ENCODE peak calls at places on chromosome X, in ten cellular contexts. N is tibial artery, R is A549, J is uterus, L is PC-3, H is right lobe of liver, S is mucosa of descending colon, V is tibial nerve, U is IMR-90, Q is endothelial cell of umbilical vein. Z is an unnamed sample. For H3K9me3, the result is how much of the 10 kb centered on the place peaks cover.

GRCh38 chrX:10017866-10018265 is 50.7 kb downstream of the CLDN34 start:
- DNase-seq in N (no peak), Q (peak), L (peak), R (peak), U (peak), S (no peak), H (no peak), V (no peak), J (no peak), Z (no peak)

GRCh38 chrX:21972721-21973120 is 32.2 kb downstream of the SMS start:
- DNase-seq in N (no peak), S (no peak), Q (peak), U (peak), L (peak), J (no peak), H (no peak), R (peak), V (no peak), Z (no peak)

GRCh38 chrX:10821293-10821692 is 200.9 kb upstream of the MID1 start:
- DNase-seq in N (no peak), V (no peak), Q (no peak), S (no peak), U (no peak), H (no peak), R (no peak), L (no peak), J (peak), Z (no peak)

GRCh38 chrX:133229361-133229760 is 11.2 kb upstream of the TFDP3 start:
- DNase-seq in S (no peak), R (no peak), U (peak), H (no peak), N (no peak), J (no peak), L (peak), Q (no peak), V (no peak), Z (no peak)

GRCh38 chrX:104122829-104123228 is 10.5 kb downstream of the ZCCHC18 start:
- DNase-seq in L (no peak), N (no peak), H (no peak), R (no peak), V (no peak), Q (peak), J (no peak), U (no peak), S (no peak), Z (no peak)

GRCh38 chrX:32877592-32877991 is 333.8 kb downstream of the DMD start:
- DNase-seq in J (no peak), N (no peak), L (peak), S (no peak), U (peak), R (no peak), V (no peak), H (no peak), Q (no peak), Z (no peak)

GRCh38 chrX:46408553-46409407 is 136.4 kb downstream of the ZNF674 start:
- DNase-seq in V (peak), L (peak), Q (peak), H (peak), J (peak), U (peak), S (no peak), N (peak), R (peak), Z (peak)

GRCh38 chrX:150694738-150695410 is 1.7 kb downstream of the MTMR1 start:
- DNase-seq in R (no peak), N (no peak), H (no peak), V (no peak), L (no peak), Q (no peak), S (no peak), J (no peak), U (no peak), Z (no peak)

GRCh38 chrX:29237972-29238371 is 650.7 kb downstream of the IL1RAPL1 start:
- DNase-seq in U (peak), H (no peak), N (no peak), Q (no peak), S (no peak), J (no peak), V (no peak), R (no peak), L (no peak), Z (no peak)

GRCh38 chrX:24100713-24101112 is 46.0 kb downstream of the EIF2S3 start:
- DNase-seq in H (no peak), V (no peak), N (no peak), R (no peak), S (no peak), Q (peak), L (no peak), J (no peak), U (peak), Z (no peak)

GRCh38 chrX:149949743-149950436 is 11.6 kb upstream of the EOLA2 start:
- DNase-seq in S (no peak), V (no peak), L (no peak), N (no peak), J (no peak), H (no peak), U (peak), R (no peak), Q (no peak), Z (no peak)

GRCh38 chrX:94455782-94456181 is 781.8 kb downstream of the FAM133A start:
- DNase-seq in U (no peak), Q (no peak), R (no peak), S (no peak), H (no peak), J (no peak), L (no peak), V (no peak), N (no peak), Z (no peak)

GRCh38 chrX:47321386-47321785 is 49.0 kb upstream of the ZNF157 start:
- DNase-seq in N (peak), L (no peak), V (peak), S (no peak), H (no peak), Q (peak), U (peak), J (peak), R (peak), Z (peak)

GRCh38 chrX:81378550-81378949 is 176.6 kb downstream of the SH3BGRL start:
- DNase-seq in V (no peak), L (no peak), J (no peak), Q (no peak), S (no peak), N (no peak), U (no peak), H (no peak), R (no peak), Z (no peak)

GRCh38 chrX:103520391-103520790 is 1.1 kb upstream of the RAB40A start:
- DNase-seq in H (no peak), U (peak), R (no peak), L (peak), Q (no peak), S (no peak), V (no peak), J (no peak), N (no peak), Z (no peak)

GRCh38 chrX:13940646-13941045 is 89.0 kb downstream of the GEMIN8 start:
- DNase-seq in V (no peak), Q (no peak), R (no peak), J (no peak), U (no peak), S (no peak), H (no peak), N (no peak), L (no peak), Z (no peak)

GRCh38 chrX:65528705-65529340 is 5.8 kb downstream of the LAS1L start:
- DNase-seq in L (peak), N (no peak), V (peak), U (peak), H (no peak), Q (peak), R (peak), J (peak), S (no peak), Z (no peak)

GRCh38 chrX:140040397-140040796 is 75.1 kb upstream of the CXorf66 start:
- DNase-seq in H (no peak), V (no peak), L (peak), J (no peak), Q (no peak), S (no peak), R (peak), U (no peak), N (no peak), Z (no peak)

GRCh38 chrX:16748425-16748824 is 29.0 kb downstream of the SYAP1 start:
- DNase-seq in J (no peak), R (no peak), S (no peak), Q (no peak), L (no peak), V (no peak), U (no peak), N (no peak), H (no peak), Z (no peak)

GRCh38 chrX:134569306-134569705 is 89.0 kb downstream of the PLAC1 start:
- DNase-seq in U (no peak), L (no peak), S (no peak), R (no peak), N (no peak), J (no peak), Q (no peak), H (no peak), V (no peak), Z (no peak)

GRCh38 chrX:46574941-46575381 is 1.4 kb downstream of the CHST7 start:
- DNase-seq in H (peak), N (no peak), J (no peak), R (no peak), S (peak), L (no peak), V (no peak), U (no peak), Q (peak), Z (peak)

GRCh38 chrX:997631-998137 is 214.8 kb downstream of the CRLF2 start:
- DNase-seq in N (peak), H (no peak), S (no peak), J (no peak), V (no peak), U (no peak), Q (no peak), L (no peak), R (no peak), Z (peak)

GRCh38 chrX:133045986-133046385 is 50.9 kb downstream of the USP26 start:
- DNase-seq in V (no peak), L (peak), S (no peak), U (peak), J (no peak), R (no peak), Q (no peak), N (no peak), H (no peak), Z (no peak)

GRCh38 chrX:33434256-33435092 is 223.1 kb upstream of the DMD start:
- DNase-seq in L (peak), N (peak), U (peak), R (peak), S (no peak), V (peak), H (no peak), J (peak), Q (peak), Z (no peak)

GRCh38 chrX:56963377-56963776 is 32.0 kb downstream of the SPIN3 start:
- DNase-seq in H (no peak), L (no peak), R (no peak), V (no peak), S (no peak), Q (no peak), U (no peak), J (no peak), N (no peak), Z (no peak)

GRCh38 chrX:153724252-153725038 is at the start of the genes ABCD1 and BCAP31:
- DNase-seq in Q (peak), V (peak), H (peak), L (peak), N (peak), U (peak), S (peak), R (peak), J (peak), Z (peak)

GRCh38 chrX:153727108-153727931 is 2.7 kb downstream of the ABCD1 start:
- DNase-seq in S (no peak), L (peak), Q (peak), H (peak), N (peak), R (no peak), V (peak), J (no peak), U (no peak), Z (peak)

GRCh38 chrX:153725039-153725831 is 579 bp downstream of the ABCD1 start:
- DNase-seq in L (peak), U (no peak), N (no peak), S (no peak), H (peak), V (no peak), R (no peak), Q (no peak), J (no peak), Z (no peak)

GRCh38 chrX:153726286-153727107 is 1.8 kb downstream of the ABCD1 start:
- DNase-seq in J (peak), S (peak), Q (peak), N (peak), R (no peak), U (peak), H (peak), L (peak), V (peak), Z (peak)

GRCh38 chrX:153725832-153726285 is 1.2 kb downstream of the ABCD1 start:
- DNase-seq in N (no peak), Q (no peak), V (no peak), J (no peak), L (peak), S (no peak), H (peak), R (no peak), U (no peak), Z (no peak)
- H3K4me3 ChIP-seq in N (peak), Q (no peak), V (peak), J (no peak), L (peak), S (no peak), H (peak), R (no peak), U (no peak), Z (peak)

DNA sequence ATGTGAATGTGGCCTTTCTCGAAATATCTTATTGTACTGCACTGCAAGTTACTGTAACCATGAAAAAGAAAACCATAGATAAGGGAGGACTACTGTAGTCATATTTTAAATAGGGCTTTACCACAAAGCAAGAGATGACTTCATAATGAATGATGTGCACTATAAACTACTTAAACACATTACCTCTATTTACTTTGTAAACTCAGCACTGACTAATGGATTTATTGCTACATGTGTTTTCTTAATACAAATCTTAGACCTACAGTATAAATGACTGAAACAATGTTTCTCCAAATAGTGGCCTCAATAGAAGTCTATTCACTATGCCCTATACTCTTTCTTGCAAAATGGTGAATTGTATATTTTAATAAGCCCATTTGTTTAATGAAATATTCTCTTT is 61.1 kb downstream of the HDX start:
- DNase-seq in J (no peak), H (no peak), L (peak), S (no peak), Q (no peak), N (no peak), R (no peak), U (peak), V (no peak), Z (no peak)
- TF ChIP-seq CTCF in J (no peak), H (no peak), L (no peak), S (no peak), Q (no peak), N (no peak), R (no peak), U (no peak), V (no peak), Z (no peak)

DNA sequence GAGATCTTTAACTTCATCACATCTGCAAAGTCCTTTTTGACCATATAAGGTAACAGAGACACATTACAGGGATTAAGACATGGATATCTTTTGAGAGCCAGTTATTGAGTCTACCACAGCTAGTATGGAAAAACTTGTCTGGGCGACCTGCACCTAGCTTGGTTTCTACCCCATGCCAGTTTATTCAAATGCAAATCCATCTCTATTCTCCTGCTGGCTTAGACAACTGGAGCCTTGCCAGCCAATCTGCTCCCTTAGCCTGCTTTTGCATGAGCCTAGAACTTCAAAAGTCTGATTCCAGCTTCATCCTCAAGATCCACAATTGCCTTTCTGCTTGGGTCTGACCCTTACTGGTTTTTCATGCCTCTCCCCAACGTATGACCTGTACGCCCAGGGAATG is 212.0 kb upstream of the AFF2 start:
- DNase-seq in S (no peak), H (no peak), L (no peak), J (no peak), V (no peak), N (no peak), Q (no peak), R (no peak), U (no peak), Z (no peak)
- H3K9me3 ChIP-seq in S (under half), H (under half), L (under half), J (under half), V (under half), N (under half), Q (under half), R (under half), U (under half), Z (under half)

GRCh38 chrX:106611682-106612402 is at the start of gene RADX:
- DNase-seq in R (peak), Q (peak), H (peak), N (peak), L (peak), J (peak), V (peak), U (peak), S (peak), Z (peak)
- H3K4me3 ChIP-seq in R (peak), Q (peak), H (peak), N (peak), L (peak), J (peak), V (peak), U (peak), S (no peak), Z (peak)

GRCh38 chrX:155263854-155264628 is at the start of gene RAB39B:
- DNase-seq in Q (peak), N (peak), H (peak), V (peak), R (peak), U (peak), S (peak), J (peak), L (peak), Z (peak)
- TF ChIP-seq CTCF in Q (no peak), N (no peak), H (no peak), V (no peak), R (peak), U (no peak), S (no peak), J (no peak), L (no peak), Z (no peak)

GRCh38 chrX:43328358-43328946 is 327.6 kb upstream of the MAOA start:
- DNase-seq in Q (no peak), V (no peak), S (no peak), H (no peak), U (no peak), N (no peak), L (no peak), J (no peak), R (no peak), Z (no peak)
- H3K9me3 ChIP-seq in Q (under half), V (under half), S (under half), H (under half), U (under half), N (under half), L (under half), J (under half), R (under half), Z (under half)

GRCh38 chrX:40530471-40530870 is 50.3 kb upstream of the ATP6AP2 start:
- DNase-seq in R (no peak), J (no peak), H (no peak), S (no peak), N (no peak), V (no peak), Q (no peak), L (no peak), U (no peak), Z (no peak)
- H3K4me3 ChIP-seq in R (no peak), J (no peak), H (no peak), S (no peak), N (no peak), V (no peak), Q (no peak), L (no peak), U (no peak), Z (no peak)

DNA sequence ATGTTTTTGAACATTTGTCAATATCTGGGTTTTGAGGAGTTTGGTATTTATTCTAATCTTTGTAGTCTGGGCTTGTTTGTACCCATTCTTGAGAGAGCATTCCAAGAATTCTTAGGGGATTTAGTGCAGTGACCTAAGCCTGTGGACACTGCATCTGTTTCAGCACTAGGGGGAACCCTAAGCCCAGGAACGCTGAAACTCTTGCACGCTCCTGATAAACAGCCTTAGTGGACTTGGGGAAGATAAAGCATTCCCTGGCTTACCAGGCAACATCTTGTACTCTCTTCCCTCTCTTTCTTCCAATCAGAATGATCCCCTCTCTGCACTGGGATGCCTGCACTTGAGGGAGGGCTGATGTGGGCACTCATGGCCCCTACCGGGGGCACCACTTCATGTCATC is 654.9 kb upstream of the HTR2C start:
- DNase-seq in S (no peak), L (peak), H (no peak), V (no peak), U (peak), N (no peak), Q (peak), J (no peak), R (peak), Z (no peak)
- TF ChIP-seq CTCF in S (no peak), L (peak), H (peak), V (no peak), U (peak), N (no peak), Q (peak), J (no peak), R (peak), Z (peak)

DNA sequence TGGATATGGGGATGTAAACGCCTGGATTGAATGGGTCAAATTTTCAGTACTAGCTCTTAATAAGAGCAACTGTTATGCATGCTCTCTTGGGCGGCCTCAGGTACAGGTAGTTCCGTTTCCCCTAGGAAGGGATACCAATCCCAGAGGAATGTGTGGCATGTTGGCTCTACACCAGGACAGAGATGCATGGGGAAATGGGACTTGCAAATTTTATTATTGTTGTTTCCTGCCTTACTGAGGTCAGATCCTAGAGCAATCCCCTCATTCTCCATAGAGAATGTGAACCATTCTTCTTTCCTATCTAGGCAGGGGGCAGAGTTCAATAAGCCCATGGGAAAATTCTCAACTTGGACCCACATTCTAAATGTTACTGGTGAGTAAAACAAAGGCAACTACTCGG is 361.8 kb upstream of the FGF16 start:
- DNase-seq in S (no peak), N (no peak), V (no peak), Q (peak), U (no peak), L (peak), J (no peak), H (no peak), R (no peak), Z (no peak)
- H3K9me3 ChIP-seq in S (under half), N (under half), V (under half), Q (under half), U (under half), L (under half), J (under half), H (under half), R (under half), Z (under half)

Z was measured in upper lobe of right lung.